ENCODE peak calls at places on chromosomes 6 and 20, in five cellular contexts. D is psoas muscle, U is neural crest cell, I is H9, O is mesothelial cell of epicardium. P is an unnamed sample.

GRCh38 chr6:152532556-152533422 is 104.4 kb downstream of the SYNE1 start:
- DNase-seq in O (no peak), D (no peak), U (no peak), I (no peak), P (no peak)

GRCh38 chr20:17749628-17749978 is 49.8 kb downstream of the BANF2 start:
- DNase-seq in D (no peak), I (no peak), O (no peak), U (no peak), P (no peak)

GRCh38 chr6:158356586-158357546 is 44.6 kb downstream of the TULP4 start:
- DNase-seq in O (no peak), D (no peak), U (no peak), I (no peak), P (no peak)

GRCh38 chr20:44054118-44054517 is 132.9 kb downstream of the JPH2 start:
- DNase-seq in D (peak; percentile 33), O (no peak), I (no peak), U (no peak), P (no peak)

GRCh38 chr6:14550817-14551216 is 433.2 kb downstream of the CD83 start:
- DNase-seq in U (no peak), I (no peak), D (peak; percentile 78), O (no peak), P (no peak)

GRCh38 chr6:122799916-122800701 is 11.1 kb downstream of the SMPDL3A start:
- DNase-seq in U (no peak), D (no peak), I (no peak), O (no peak), P (no peak)

GRCh38 chr20:38426006-38426405 is 9.1 kb downstream of the SNHG17 start:
- DNase-seq in I (no peak), O (no peak), U (no peak), D (no peak), P (no peak)

GRCh38 chr6:25188232-25188631 is 90.9 kb upstream of the CARMIL1 start:
- DNase-seq in I (no peak), D (no peak), U (no peak), O (no peak), P (no peak)

GRCh38 chr6:97177905-97178304 is 105.1 kb downstream of the MMS22L start:
- DNase-seq in I (no peak), U (no peak), D (no peak), O (no peak), P (no peak)

GRCh38 chr20:19978511-19979210 is 38.5 kb upstream of the NAA20 start:
- DNase-seq in U (no peak), D (peak; percentile 45), I (no peak), O (no peak), P (no peak)

GRCh38 chr6:51630011-51630410 is 457.4 kb downstream of the PKHD1 start:
- DNase-seq in U (no peak), I (no peak), O (no peak), D (no peak), P (no peak)

GRCh38 chr6:25052181-25052580 is 116.4 kb upstream of the RIPOR2 start:
- DNase-seq in U (no peak), I (no peak), D (no peak), O (no peak), P (no peak)

GRCh38 chr20:36866681-36867485 is 9.1 kb upstream of the TLDC2 start:
- DNase-seq in U (no peak), O (no peak), I (no peak), D (no peak), P (no peak)

GRCh38 chr6:28525496-28526039 is at the start of gene GPX5:
- DNase-seq in I (no peak), O (no peak), D (no peak), U (no peak), P (no peak)

GRCh38 chr20:56285496-56285895 is 37.0 kb downstream of the MC3R start:
- DNase-seq in D (no peak), U (no peak), I (no peak), O (no peak), P (no peak)

GRCh38 chr20:40771848-40772247 is 82.8 kb upstream of the MAFB start:
- DNase-seq in O (peak; percentile 10), I (no peak), D (no peak), U (no peak), P (no peak)

GRCh38 chr6:107668826-107669474 is 155.2 kb downstream of the SCML4 start:
- DNase-seq in U (no peak), O (no peak), I (no peak), D (no peak), P (peak; percentile 32)

GRCh38 chr20:45485388-45485787 is 15.8 kb downstream of the WFDC2 start:
- DNase-seq in U (no peak), O (no peak), D (no peak), I (no peak), P (no peak)

GRCh38 chr6:42720739-42721138 is 1.7 kb downstream of the PRPH2 start:
- DNase-seq in O (no peak), D (no peak), U (no peak), I (no peak), P (no peak)

GRCh38 chr6:26536571-26537159 is 1.5 kb upstream of the HMGN4 start:
- DNase-seq in U (no peak), I (peak; percentile 43), D (no peak), O (peak; percentile 46), P (no peak)

GRCh38 chr20:63377256-63378114 is 16.3 kb upstream of the CHRNA4 start:
- DNase-seq in U (peak; percentile 77), I (peak; percentile 62), O (no peak), D (no peak), P (no peak)

GRCh38 chr6:42142118-42142835 is at the start of gene C6orf132:
- DNase-seq in D (no peak), I (peak; percentile 82), U (peak; percentile 24), O (peak; percentile 73), P (peak; percentile 17)

GRCh38 chr6:143361536-143362191 is 88.8 kb downstream of the ADAT2 start:
- DNase-seq in U (no peak), I (no peak), D (no peak), O (no peak), P (no peak)

GRCh38 chr20:11267131-11267761 is 593.4 kb upstream of the JAG1 start:
- DNase-seq in I (peak; percentile 58), U (no peak), O (no peak), D (peak; percentile 54), P (no peak)

GRCh38 chr20:2849529-2849928 is 9.0 kb downstream of the VPS16 start:
- DNase-seq in O (no peak), U (no peak), I (no peak), D (no peak), P (no peak)

GRCh38 chr6:90406957-90407356 is 110.3 kb upstream of the BACH2 start:
- DNase-seq in I (no peak), D (no peak), U (no peak), O (no peak), P (no peak)

GRCh38 chr20:63206878-63207277 is 9.1 kb downstream of the YTHDF1 start:
- DNase-seq in I (no peak), O (no peak), D (no peak), U (no peak), P (no peak)

GRCh38 chr6:119137194-119138072 is 59.0 kb upstream of the FAM184A start:
- DNase-seq in O (no peak), D (no peak), I (no peak), U (no peak), P (no peak)

GRCh38 chr20:57596998-57597939 is 23.0 kb downstream of the ZBP1 start:
- DNase-seq in U (peak; percentile 75), I (peak; percentile 75), O (peak; percentile 87), D (peak; percentile 83), P (peak; percentile 82)

DNA sequence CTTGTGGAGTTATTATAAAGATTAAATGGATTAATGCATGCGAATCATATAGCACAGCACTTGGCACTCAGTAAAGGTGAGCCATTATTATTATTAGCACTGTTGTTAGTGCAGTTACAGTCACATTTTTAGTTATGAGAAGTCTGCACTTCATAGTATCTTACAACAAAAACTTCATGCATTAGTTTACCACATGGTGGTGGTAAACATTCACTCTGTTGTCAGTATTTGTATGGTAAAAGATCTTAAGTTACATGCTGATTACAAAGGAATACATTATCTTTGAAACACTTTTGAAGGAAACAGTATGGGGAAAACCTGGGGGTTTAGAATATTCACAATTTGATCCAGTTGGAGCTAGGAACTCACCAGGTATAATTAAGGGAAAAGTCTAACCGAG is 20.8 kb downstream of the TMEM14A start:
- DNase-seq in O (no peak), I (no peak), D (no peak), U (no peak), P (no peak)
- TF ChIP-seq CTCF in O (no peak), I (no peak), D (no peak), U (no peak), P (no peak)

GRCh38 chr20:25000268-25000801 is 7.8 kb upstream of the APMAP start:
- DNase-seq in D (peak; percentile 80), I (peak; percentile 8), O (peak; percentile 71), U (no peak), P (no peak)
- TF ChIP-seq CTCF in D (peak; percentile 22), I (no peak), O (no peak), U (no peak), P (no peak)

GRCh38 chr6:148240866-148241477 is 101.7 kb upstream of the SASH1 start:
- DNase-seq in D (no peak), U (no peak), O (no peak), I (no peak), P (no peak)

GRCh38 chr6:148240463-148240845 is 102.2 kb upstream of the SASH1 start:
- DNase-seq in U (no peak), I (no peak), D (no peak), O (no peak), P (no peak)

GRCh38 chr6:148239215-148239614 is 103.4 kb upstream of the SASH1 start:
- DNase-seq in I (no peak), U (no peak), D (no peak), O (no peak), P (no peak)

GRCh38 chr6:148239777-148240462 is 102.7 kb upstream of the SASH1 start:
- DNase-seq in I (no peak), U (no peak), O (no peak), D (no peak), P (no peak)

DNA sequence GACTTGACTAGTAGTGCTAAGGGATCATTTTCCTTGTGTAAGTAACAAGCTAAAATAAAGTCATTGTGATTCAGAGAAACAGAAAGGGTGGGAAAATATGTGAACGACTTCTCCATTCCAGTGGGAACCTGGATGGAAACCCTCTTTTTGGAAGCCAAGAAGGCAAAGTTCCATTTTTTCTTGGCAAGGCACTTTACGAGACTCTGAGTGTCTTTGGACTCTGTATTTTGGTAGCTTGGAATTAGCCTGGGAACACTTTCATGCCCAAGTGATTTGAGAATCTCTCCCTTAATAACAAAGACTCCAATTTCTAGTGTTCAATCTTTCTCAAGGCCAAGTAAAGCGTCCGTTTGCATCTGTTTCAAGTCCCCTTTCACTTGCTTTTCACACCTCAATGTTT is 100.5 kb upstream of the SASH1 start:
- DNase-seq in U (no peak), O (no peak), D (no peak), I (no peak), P (no peak)
- TF ChIP-seq CTCF in U (no peak), O (no peak), D (no peak), I (no peak), P (no peak)

DNA sequence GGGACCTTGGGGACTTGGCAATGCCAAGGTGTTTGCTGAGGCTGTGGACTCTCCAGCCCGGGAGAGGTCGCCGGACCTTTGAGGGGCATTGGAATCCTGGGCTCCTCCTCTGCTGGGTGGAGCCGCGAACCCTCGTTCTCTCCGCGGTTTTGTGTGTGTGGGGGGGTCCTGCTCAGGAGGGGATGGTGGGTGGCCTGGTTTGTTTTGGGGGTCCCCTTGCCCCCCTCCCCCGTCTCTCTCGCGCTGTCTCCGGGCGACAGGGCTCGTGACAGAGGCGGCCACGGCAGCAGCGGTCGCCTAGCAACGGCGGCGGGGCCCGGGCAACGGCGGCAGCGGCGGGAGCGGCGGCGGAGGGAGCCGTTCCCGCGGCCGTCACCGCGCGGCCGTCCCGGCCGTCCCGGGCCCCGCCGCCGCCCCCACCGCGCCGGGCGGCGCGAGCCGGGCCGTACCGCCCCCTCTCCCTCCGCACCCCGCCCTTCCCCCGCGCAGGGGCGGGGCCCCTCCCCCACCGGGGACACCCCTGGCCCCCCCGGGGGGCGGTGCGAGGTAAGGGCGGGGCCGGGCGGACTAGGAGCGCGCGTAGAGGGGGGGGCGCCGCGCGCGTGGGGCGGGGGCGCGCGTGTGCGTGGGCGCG is 7.8 kb downstream of the SYNGAP1 start:
- DNase-seq in D (peak; percentile 77), O (peak; percentile 69), I (peak; percentile 38), U (peak; percentile 57), P (peak; percentile 67)
- TF ChIP-seq CTCF in D (no peak), O (no peak), I (peak; percentile 21), U (no peak), P (no peak)